ENCODE peak calls at places on chromosome 22, in six cellular contexts. I is PC-3, Z is mesendoderm, W is esophagus muscularis mucosa, R is sigmoid colon, J is Caco-2. N is an unnamed sample. For H3K36me3, the result is how much of the 10 kb centered on the place peaks cover.

GRCh38 chr22:31566484-31566883 is 70.1 kb downstream of the SFI1 start:
- DNase-seq in W (no peak), J (no peak), Z (no peak), R (no peak), I (no peak), N (no peak)

GRCh38 chr22:42214625-42215415 is 55.6 kb downstream of the TCF20 start:
- DNase-seq in J (no peak), W (no peak), Z (peak), I (no peak), R (no peak), N (no peak)

GRCh38 chr22:38935616-38936015 is 21.8 kb upstream of the APOBEC3A start:
- DNase-seq in Z (no peak), J (no peak), R (no peak), I (no peak), W (no peak), N (no peak)

GRCh38 chr22:28373841-28374240 is 305.8 kb downstream of the TTC28 start:
- DNase-seq in Z (no peak), W (no peak), R (no peak), J (no peak), I (no peak), N (no peak)

GRCh38 chr22:26134654-26135330 is 34.5 kb upstream of the SEZ6L start:
- DNase-seq in J (no peak), W (peak), R (no peak), Z (peak), I (no peak), N (no peak)

GRCh38 chr22:47125603-47126002 is 363.2 kb downstream of the TBC1D22A start:
- DNase-seq in W (no peak), Z (peak), J (peak), R (no peak), I (no peak), N (peak)

GRCh38 chr22:39490135-39490798 is 11.8 kb upstream of the MIEF1 start:
- DNase-seq in J (peak), I (peak), W (no peak), R (peak), Z (peak), N (peak)

GRCh38 chr22:20566420-20567260 is 59.2 kb downstream of the MED15 start:
- DNase-seq in R (peak), I (peak), J (no peak), Z (no peak), W (no peak), N (peak)

GRCh38 chr22:29012923-29013322 is 48.7 kb downstream of the C22orf31 start:
- DNase-seq in W (no peak), Z (no peak), R (no peak), J (no peak), I (no peak), N (no peak)

GRCh38 chr22:23670378-23671295 is 20.2 kb upstream of the RGL4 start:
- DNase-seq in W (no peak), Z (no peak), R (peak), J (no peak), I (no peak), N (no peak)

GRCh38 chr22:25281675-25282345 is 62.4 kb downstream of the CRYBB2 start:
- DNase-seq in I (no peak), R (no peak), W (no peak), Z (peak), J (no peak), N (no peak)

DNA sequence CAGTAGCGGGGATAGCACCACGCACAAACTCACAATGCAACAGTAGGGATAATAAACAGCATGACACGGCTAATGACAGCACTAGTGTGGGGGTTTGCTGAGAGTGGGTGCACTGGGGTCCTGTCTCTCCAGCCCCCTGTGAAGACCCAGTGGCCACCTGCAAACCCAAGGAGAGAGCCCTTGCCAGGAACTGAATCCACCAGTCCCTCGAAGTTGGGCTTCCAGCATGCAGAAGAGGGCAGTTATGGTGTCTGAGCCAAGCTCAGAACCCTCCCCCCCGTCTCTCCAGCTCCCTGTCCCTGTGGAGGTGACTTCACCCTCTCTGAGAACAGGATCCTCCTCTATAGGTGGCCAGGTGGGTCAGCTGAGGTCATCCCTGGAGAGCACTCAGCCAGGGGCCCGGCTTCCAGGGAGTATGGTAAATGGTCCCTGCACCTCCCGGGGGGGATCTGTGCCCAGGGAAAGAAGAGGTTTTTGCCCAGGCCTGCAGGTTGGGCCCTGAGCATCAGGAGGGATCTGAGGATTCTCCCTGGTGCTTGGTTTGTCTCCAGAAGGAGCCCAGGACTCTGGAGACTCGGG is 86.3 kb upstream of the PRR5 start:
- DNase-seq in Z (no peak), J (no peak), R (no peak), I (no peak), W (no peak), N (no peak)
- H3K36me3 ChIP-seq in Z (under half), J (under half), R (under half), I (under half), W (under half), N (under half)

DNA sequence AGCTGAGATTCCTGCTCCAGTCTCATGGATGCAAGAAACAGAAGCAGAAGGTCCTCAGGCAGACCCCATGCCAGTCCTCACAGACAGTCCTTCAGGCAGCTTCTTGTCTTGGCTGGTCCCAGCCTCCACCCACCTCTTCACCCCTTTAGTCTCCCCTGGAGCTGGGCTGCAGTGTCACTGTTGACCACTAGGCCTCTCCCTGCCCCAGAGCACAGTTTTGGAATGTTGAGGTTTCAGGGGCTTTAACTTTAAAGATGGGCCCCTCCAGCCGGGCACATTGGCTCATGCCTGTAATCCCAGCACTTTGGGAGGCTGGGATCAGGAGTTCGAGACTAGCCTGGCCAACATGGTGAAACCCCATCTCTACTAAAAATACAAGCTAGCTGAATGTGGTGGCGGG is 39.5 kb upstream of the GCAT start:
- DNase-seq in W (no peak), Z (no peak), I (no peak), J (no peak), R (no peak), N (no peak)
- H3K36me3 ChIP-seq in W (half or more), Z (under half), I (under half), J (under half), R (under half), N (half or more)

GRCh38 chr22:19331474-19331873 is 40.0 kb upstream of the CLTCL1 start:
- DNase-seq in Z (no peak), I (no peak), J (no peak), R (no peak), W (no peak), N (no peak)
- H3K36me3 ChIP-seq in Z (under half), I (under half), J (under half), R (under half), W (half or more), N (half or more)

DNA sequence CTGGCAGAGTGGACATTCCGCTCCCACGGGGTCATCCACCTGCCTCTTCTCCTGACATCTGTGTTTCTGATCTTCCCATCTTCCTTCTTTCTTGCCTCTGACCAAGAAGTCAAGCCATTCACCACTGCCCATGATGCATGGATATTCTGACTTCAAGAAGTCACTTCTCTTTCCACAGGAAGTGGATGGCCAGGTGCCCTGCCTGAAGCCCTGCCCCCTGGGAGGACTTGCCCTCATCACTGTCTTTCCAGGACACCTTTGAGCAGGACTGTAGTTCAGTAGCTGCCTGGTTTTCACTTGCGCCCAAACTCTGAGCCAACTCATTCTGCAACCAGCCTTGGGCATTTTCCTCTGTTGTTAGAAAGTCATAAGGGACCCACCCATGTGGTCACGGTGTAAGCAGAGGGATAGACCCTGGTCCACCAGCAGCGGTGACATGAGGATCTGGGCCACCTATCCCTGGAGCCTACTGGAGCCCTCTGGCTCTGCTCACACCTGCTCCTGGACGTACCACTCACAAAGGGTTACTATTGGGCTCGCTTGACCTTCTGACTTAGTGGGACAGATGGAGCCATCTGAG is 6.9 kb downstream of the CYTH4 start:
- DNase-seq in J (no peak), R (no peak), Z (no peak), I (no peak), W (no peak), N (no peak)
- H3K36me3 ChIP-seq in J (under half), R (under half), Z (under half), I (under half), W (under half), N (under half)